ENCODE peak calls at places on chromosomes 3 and 15, in nine cellular contexts. K is Right ventricle myocardium superior; W is naive thymus-derived CD8-positive, alpha-beta T cell; R is GM20000; L is fibroblast of mammary gland; N is GM23248; G is activated T-cell treated with anti-CD3 and anti-CD28 coated beads, Interleukin-2, amount 50 U/mL, for 72 hours; F is left colon; X is body of pancreas. V is an unnamed sample.

GRCh38 chr3:171874251-171874679 is 31.1 kb downstream of the TMEM212 start:
- DNase-seq in K (no peak), W (no peak), R (no peak), L (peak), N (peak), G (no peak), F (no peak), X (peak), V (no peak)

GRCh38 chr15:69579950-69580618 is 127.5 kb downstream of the RPLP1 start:
- DNase-seq in K (no peak), W (no peak), R (no peak), L (no peak), N (no peak), G (no peak), F (peak), X (no peak), V (no peak)

GRCh38 chr3:147702499-147702898 is 293.3 kb downstream of the ZIC1 start:
- DNase-seq in K (no peak), W (no peak), R (no peak), L (peak), N (no peak), G (no peak), F (no peak), X (no peak), V (no peak)

GRCh38 chr3:175386630-175387029 is 527.5 kb downstream of the NAALADL2 start:
- DNase-seq in K (no peak), W (no peak), R (no peak), L (peak), N (peak), G (no peak), F (no peak), X (no peak), V (no peak)

GRCh38 chr3:56197259-56197965 is 270.9 kb downstream of the ERC2 start:
- DNase-seq in K (no peak), W (no peak), R (no peak), L (peak), N (peak), G (no peak), F (no peak), X (no peak), V (no peak)

GRCh38 chr3:101150504-101150903 is 157.3 kb upstream of the ABI3BP start:
- DNase-seq in K (no peak), W (no peak), R (no peak), L (no peak), N (no peak), G (no peak), F (no peak), X (no peak), V (no peak)

GRCh38 chr3:184284696-184285095 is 8.9 kb downstream of the ECE2 start:
- DNase-seq in K (no peak), W (no peak), R (peak), L (peak), N (peak), G (peak), F (no peak), X (peak), V (no peak)

GRCh38 chr3:185362850-185363661 is at the start of gene MAP3K13:
- DNase-seq in K (peak), W (peak), R (peak), L (peak), N (peak), G (peak), F (peak), X (peak), V (peak)

GRCh38 chr15:67822537-67823370 is 2.6 kb upstream of the SKOR1 start:
- DNase-seq in K (no peak), W (no peak), R (peak), L (no peak), N (no peak), G (no peak), F (no peak), X (no peak), V (no peak)

GRCh38 chr3:53674582-53674981 is 171.6 kb downstream of the CHDH start:
- DNase-seq in K (no peak), W (no peak), R (no peak), L (no peak), N (no peak), G (no peak), F (no peak), X (no peak), V (no peak)

GRCh38 chr3:44861412-44862220 is at the start of gene TMEM42:
- DNase-seq in K (peak), W (peak), R (peak), L (peak), N (peak), G (peak), F (peak), X (peak), V (peak)

GRCh38 chr3:183930069-183930468 is 45.4 kb upstream of the PARL start:
- DNase-seq in K (no peak), W (no peak), R (no peak), L (no peak), N (no peak), G (no peak), F (peak), X (no peak), V (no peak)

GRCh38 chr3:130242850-130243569 is 102.5 kb upstream of the COL6A5 start:
- DNase-seq in K (no peak), W (no peak), R (no peak), L (peak), N (peak), G (no peak), F (no peak), X (no peak), V (no peak)

GRCh38 chr3:110533089-110533488 is 538.5 kb upstream of the NECTIN3 start:
- DNase-seq in K (no peak), W (no peak), R (no peak), L (peak), N (peak), G (no peak), F (no peak), X (peak), V (no peak)

GRCh38 chr3:160378331-160379109 is 20.5 kb downstream of the IFT80 start:
- DNase-seq in K (no peak), W (no peak), R (no peak), L (peak), N (peak), G (no peak), F (no peak), X (no peak), V (no peak)

V was measured in sigmoid colon.